ENCODE peak calls at places on chromosomes 7 and 10, in four cellular contexts. J is stomach, B is suprapubic skin, K is H1. U is an unnamed sample.
A peak's percentile ranks its signal among the peaks of the same experiment; 100 is the strongest.

GRCh38 chr7:40937879-40938278 is 765.0 kb downstream of the INHBA start:
- DNase-seq in J (no peak), B (no peak), K (no peak), U (no peak)

GRCh38 chr10:103231047-103231551 is 14.6 kb upstream of the RPEL1 start:
- DNase-seq in J (peak; percentile 46), B (no peak), K (peak; percentile 85), U (no peak)

GRCh38 chr7:106915873-106916272 is 50.8 kb downstream of the PIK3CG start:
- DNase-seq in J (no peak), B (no peak), K (no peak), U (no peak)

GRCh38 chr7:98205162-98205845 is 5.9 kb upstream of the BHLHA15 start:
- DNase-seq in J (no peak), B (no peak), K (no peak), U (no peak)

GRCh38 chr7:11698273-11698930 is 133.6 kb downstream of the THSD7A start:
- DNase-seq in J (no peak), B (no peak), K (no peak), U (no peak)

GRCh38 chr10:58152698-58153263 is 114.9 kb downstream of the IPMK start:
- DNase-seq in J (peak; percentile 36), B (no peak), K (peak; percentile 43), U (no peak)

GRCh38 chr10:119252051-119252465 is 44.7 kb downstream of the GRK5 start:
- DNase-seq in J (no peak), B (no peak), K (no peak), U (no peak)

GRCh38 chr7:93115796-93116195 is 2.0 kb downstream of the SAMD9 start:
- DNase-seq in J (no peak), B (no peak), K (no peak), U (no peak)

GRCh38 chr7:114293289-114294012 is 121.2 kb upstream of the FOXP2 start:
- DNase-seq in J (no peak), B (no peak), K (no peak), U (no peak)

GRCh38 chr10:12482586-12482985 is 133.2 kb downstream of the CAMK1D start:
- DNase-seq in J (no peak), B (no peak), K (peak; percentile 25), U (no peak)

GRCh38 chr7:55516399-55516798 is 55.9 kb downstream of the VOPP1 start:
- DNase-seq in J (no peak), B (no peak), K (no peak), U (no peak)

GRCh38 chr7:94511763-94512162 is 2.2 kb downstream of the CASD1 start:
- DNase-seq in J (no peak), B (no peak), K (no peak), U (no peak)

GRCh38 chr7:136251826-136252225 is 274.7 kb upstream of the MTPN start:
- DNase-seq in J (no peak), B (no peak), K (no peak), U (no peak)

GRCh38 chr7:134766779-134767566 is 12.5 kb upstream of the CALD1 start:
- DNase-seq in J (no peak), B (no peak), K (no peak), U (no peak)

GRCh38 chr7:116097365-116098009 is 66.9 kb upstream of the TFEC start:
- DNase-seq in J (no peak), B (no peak), K (no peak), U (no peak)

GRCh38 chr10:103534621-103535498 is 41.4 kb downstream of the NEURL1 start:
- DNase-seq in J (peak; percentile 16), B (peak; percentile 19), K (no peak), U (no peak)

GRCh38 chr10:8159628-8160165 is 105.2 kb downstream of the GATA3 start:
- DNase-seq in J (no peak), B (no peak), K (no peak), U (no peak)

DNA sequence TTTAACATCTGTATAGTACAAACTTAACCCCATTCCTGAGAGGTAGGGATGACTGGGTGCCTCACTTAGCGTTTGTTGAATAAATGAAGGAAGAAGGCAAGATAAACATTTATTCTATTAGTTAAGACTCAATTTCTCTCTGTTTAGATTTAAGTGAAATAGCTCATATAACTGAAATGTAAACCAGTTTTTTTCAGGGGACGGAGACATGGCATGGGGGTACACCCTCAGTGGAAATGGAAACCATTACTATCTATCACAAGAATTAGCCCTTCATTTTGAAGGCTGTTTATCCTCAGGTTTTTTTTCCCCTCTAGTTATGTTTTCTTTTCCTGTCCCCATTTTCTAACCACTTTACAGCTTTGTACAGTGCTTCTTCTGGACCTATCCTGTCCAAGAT is 35.6 kb upstream of the PDLIM1 start:
- DNase-seq in J (no peak), B (no peak), K (no peak), U (peak; percentile 5)
- TF ChIP-seq POLR2A in J (no peak), B (no peak), K (no peak), U (no peak)

GRCh38 chr7:141701489-141702046 is 398 bp downstream of the DENND11 start:
- DNase-seq in J (peak; percentile 51), B (no peak), K (no peak), U (no peak)
- H3K27ac ChIP-seq in J (peak overlapping the region; percentile 85), B (peak overlapping the region; percentile 80), K (no peak overlapping the region), U (peak overlapping the region; percentile 92)

GRCh38 chr10:133010095-133010837 is 67.9 kb upstream of the CFAP46 start:
- DNase-seq in J (no peak), B (no peak), K (no peak), U (no peak)

GRCh38 chr10:133007360-133007858 is 65.0 kb upstream of the CFAP46 start:
- DNase-seq in J (no peak), B (no peak), K (no peak), U (no peak)

GRCh38 chr10:133008736-133009135 is 66.4 kb upstream of the CFAP46 start:
- DNase-seq in J (no peak), B (no peak), K (no peak), U (no peak)

GRCh38 chr10:133008196-133008595 is 65.8 kb upstream of the CFAP46 start:
- DNase-seq in J (no peak), B (no peak), K (no peak), U (no peak)

GRCh38 chr10:133009218-133009954 is 67.0 kb upstream of the CFAP46 start:
- DNase-seq in J (peak; percentile 76), B (peak; percentile 86), K (no peak), U (peak; percentile 65)
- TF ChIP-seq POLR2A in J (no peak), B (no peak), K (no peak), U (no peak)

GRCh38 chr7:151019130-151019447 is 5.2 kb downstream of the ATG9B start:
- DNase-seq in J (no peak), B (no peak), K (no peak), U (no peak)

GRCh38 chr7:151017370-151017952 is 6.8 kb downstream of the ATG9B start:
- DNase-seq in J (no peak), B (no peak), K (no peak), U (no peak)

GRCh38 chr7:151018421-151019129 is 5.7 kb downstream of the ATG9B start:
- DNase-seq in J (peak; percentile 43), B (no peak), K (no peak), U (no peak)

GRCh38 chr7:151016942-151017341 is 7.4 kb downstream of the ATG9B start:
- DNase-seq in J (no peak), B (no peak), K (no peak), U (no peak)

DNA sequence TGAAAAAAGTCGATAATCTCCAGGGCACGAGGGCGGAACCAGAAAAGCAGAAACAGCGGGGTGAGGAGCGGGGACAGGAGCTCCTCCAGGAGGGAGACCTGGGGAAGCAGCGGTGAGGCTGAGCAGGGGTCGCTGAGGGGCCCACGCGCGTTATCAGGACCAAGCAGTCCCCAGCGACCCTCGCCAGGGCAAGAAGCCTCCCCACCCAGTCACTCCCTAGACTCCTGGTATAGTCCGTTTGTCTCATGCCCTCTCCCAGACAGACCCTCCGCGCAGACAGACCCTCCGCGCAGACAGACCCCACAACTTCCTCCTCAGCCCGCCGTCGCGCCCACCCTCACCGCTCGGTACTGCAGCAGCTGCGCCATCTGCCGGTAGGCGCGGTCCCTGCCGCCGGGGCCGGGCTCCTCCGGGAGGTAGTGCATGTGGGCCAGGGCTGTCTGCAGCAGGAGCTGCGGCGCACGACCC is 6.3 kb downstream of the ATG9B start:
- DNase-seq in J (peak; percentile 70), B (peak; percentile 82), K (no peak), U (peak; percentile 30)
- H3K27ac ChIP-seq in J (no peak overlapping the region), B (no peak overlapping the region), K (no peak overlapping the region), U (no peak overlapping the region)

GRCh38 chr10:113122947-113123346 is 172.9 kb downstream of the TCF7L2 start:
- DNase-seq in J (no peak), B (no peak), K (no peak), U (no peak)
- TF ChIP-seq POLR2A in J (no peak), B (no peak), K (no peak), U (no peak)

GRCh38 chr10:127886371-127887051 is 6.2 kb downstream of the CLRN3 start:
- DNase-seq in J (no peak), B (no peak), K (no peak), U (no peak)

GRCh38 chr10:127889605-127890195 is 3.0 kb downstream of the CLRN3 start:
- DNase-seq in J (no peak), B (no peak), K (no peak), U (no peak)

GRCh38 chr10:127888526-127889312 is 4.0 kb downstream of the CLRN3 start:
- DNase-seq in J (no peak), B (no peak), K (no peak), U (no peak)

GRCh38 chr10:127890935-127891334 is 1.8 kb downstream of the CLRN3 start:
- DNase-seq in J (no peak), B (no peak), K (no peak), U (no peak)

DNA sequence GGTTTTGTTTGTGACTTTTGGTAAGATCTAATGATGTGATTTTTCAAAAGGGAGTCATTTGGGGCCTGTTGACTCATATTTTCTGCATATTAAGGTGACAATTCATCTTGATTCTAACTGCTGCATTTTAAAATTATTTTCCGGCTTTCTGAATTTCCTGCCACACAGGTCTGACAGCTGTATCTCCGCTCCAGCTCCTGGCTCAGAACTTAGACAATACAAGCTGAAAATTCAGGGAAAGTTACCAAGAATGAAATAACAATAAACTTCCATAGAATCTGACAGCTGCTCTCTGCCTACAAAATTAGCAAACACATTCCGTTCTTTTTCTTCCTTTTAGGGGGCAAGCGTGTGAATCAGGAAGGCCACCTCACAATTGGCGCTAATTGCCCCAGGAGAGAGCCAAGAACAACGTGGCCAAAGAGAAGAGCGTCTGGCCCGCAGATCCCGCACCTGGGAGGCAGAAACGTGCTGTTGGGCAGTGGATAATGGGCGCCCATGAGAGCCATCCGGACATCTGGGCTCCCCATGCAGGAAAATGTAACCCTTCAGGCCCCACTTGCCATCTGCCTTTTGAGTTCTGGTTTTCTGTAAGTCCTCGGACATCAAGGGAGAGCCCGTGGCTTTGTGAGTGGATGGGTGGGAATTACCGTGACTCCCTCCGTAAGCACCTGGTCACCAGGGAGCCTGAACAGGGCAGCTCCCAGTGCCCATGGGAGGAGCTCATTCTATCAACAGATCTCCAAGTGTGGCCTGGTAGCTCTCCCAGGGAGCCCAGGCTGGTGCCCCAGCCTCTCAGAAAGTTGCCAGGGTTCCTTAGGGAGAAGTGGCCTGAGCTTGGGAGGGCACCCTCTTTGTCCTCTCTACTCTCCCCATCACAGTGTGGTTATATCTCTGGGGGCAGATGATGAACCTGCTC is 5.0 kb downstream of the CLRN3 start:
- DNase-seq in J (no peak), B (no peak), K (no peak), U (no peak)
- H3K27ac ChIP-seq in J (no peak overlapping the region), B (no peak overlapping the region), K (no peak overlapping the region), U (peak overlapping the region; percentile 40)

U was measured in breast epithelium.